ENCODE peak calls at places on chromosomes 13 and 19, in six cellular contexts. F is IMR-90, B is vagina, Z is suprapubic skin, A is uterus, W is right lobe of liver. V is an unnamed sample.

GRCh38 chr19:8310342-8311055 is 2.3 kb upstream of the CD320 start:
- DNase-seq in W (no peak), B (no peak), Z (peak; percentile 31), F (no peak), A (no peak), V (peak; percentile 43)

GRCh38 chr19:4609878-4610511 is 29.3 kb upstream of the TNFAIP8L1 start:
- DNase-seq in B (no peak), A (no peak), W (peak; percentile 31), Z (no peak), F (no peak), V (no peak)

GRCh38 chr13:102948006-102948405 is 102.2 kb downstream of the ERCC5 start:
- DNase-seq in A (no peak), F (no peak), B (no peak), W (no peak), Z (no peak), V (no peak)

GRCh38 chr13:59424661-59425060 is 739.1 kb downstream of the DIAPH3 start:
- DNase-seq in B (no peak), Z (no peak), F (peak; percentile 69), W (no peak), A (no peak), V (no peak)

GRCh38 chr19:39310558-39311311 is 9.9 kb downstream of the LRFN1 start:
- DNase-seq in A (no peak), Z (no peak), F (no peak), B (no peak), W (no peak), V (no peak)

GRCh38 chr13:41544824-41545707 is 87.7 kb downstream of the RGCC start:
- DNase-seq in W (no peak), Z (no peak), A (no peak), F (peak; percentile 28), B (no peak), V (no peak)

GRCh38 chr13:51681037-51681678 is 96.9 kb downstream of the WDFY2 start:
- DNase-seq in Z (no peak), F (peak; percentile 88), A (no peak), B (no peak), W (no peak), V (no peak)

GRCh38 chr19:18496167-18496979 is 25.5 kb downstream of the ELL start:
- DNase-seq in F (peak; percentile 80), Z (no peak), B (no peak), W (peak; percentile 76), A (no peak), V (no peak)

GRCh38 chr19:40763963-40764362 is 11.4 kb upstream of the MIA start:
- DNase-seq in W (no peak), F (no peak), B (no peak), A (no peak), Z (no peak), V (no peak)

GRCh38 chr13:88623150-88623549 is 952.0 kb downstream of the SLITRK5 start:
- DNase-seq in Z (no peak), W (no peak), A (no peak), F (no peak), B (no peak), V (no peak)

GRCh38 chr13:28636078-28636477 is 22.9 kb upstream of the POMP start:
- DNase-seq in B (no peak), A (no peak), F (peak; percentile 84), W (no peak), Z (no peak), V (no peak)

GRCh38 chr13:31485651-31486051 is 253.7 kb upstream of the RXFP2 start:
- DNase-seq in Z (no peak), A (no peak), F (no peak), W (no peak), B (no peak), V (no peak)

GRCh38 chr19:7925171-7925837 is 631 bp downstream of the CTXN1 start:
- DNase-seq in A (peak; percentile 81), W (peak; percentile 61), Z (peak; percentile 84), B (no peak), F (peak; percentile 73), V (peak; percentile 54)

GRCh38 chr19:9309974-9310446 is 372 bp upstream of the ZNF699 start:
- DNase-seq in F (peak; percentile 84), Z (peak; percentile 97), W (peak; percentile 84), A (peak; percentile 94), B (no peak), V (no peak)

GRCh38 chr13:104773775-104774174 is 1707.6 kb upstream of the SLC10A2 start:
- DNase-seq in F (peak; percentile 54), W (no peak), B (no peak), Z (no peak), A (no peak), V (no peak)

GRCh38 chr13:60655268-60655667 is 258.2 kb downstream of the TDRD3 start:
- DNase-seq in W (no peak), Z (no peak), B (no peak), A (no peak), F (no peak), V (no peak)

GRCh38 chr13:79776538-79776937 is 295.6 kb downstream of the NDFIP2 start:
- DNase-seq in A (no peak), F (peak; percentile 50), Z (no peak), W (no peak), B (no peak), V (no peak)

GRCh38 chr13:33441015-33441414 is 155.5 kb upstream of the STARD13 start:
- DNase-seq in B (no peak), W (no peak), A (no peak), Z (no peak), F (peak; percentile 47), V (no peak)

GRCh38 chr13:109408596-109409382 is 377.6 kb downstream of the IRS2 start:
- DNase-seq in Z (no peak), B (no peak), A (no peak), W (no peak), F (no peak), V (no peak)

GRCh38 chr13:80871481-80871880 is 530.6 kb upstream of the SPRY2 start:
- DNase-seq in B (no peak), F (no peak), W (no peak), Z (no peak), A (no peak), V (no peak)

GRCh38 chr19:16459680-16460079 is 12.1 kb downstream of the EPS15L1 start:
- DNase-seq in B (no peak), W (no peak), Z (no peak), A (no peak), F (no peak), V (no peak)

GRCh38 chr19:15629003-15629880 is 11.5 kb upstream of the CYP4F3 start:
- DNase-seq in B (no peak), A (peak; percentile 73), W (peak; percentile 86), F (peak; percentile 19), Z (peak; percentile 87), V (peak; percentile 89)

GRCh38 chr13:72505376-72505775 is 222.1 kb downstream of the MZT1 start:
- DNase-seq in F (no peak), Z (no peak), A (no peak), W (no peak), B (no peak), V (no peak)

GRCh38 chr13:98506343-98507059 is 70.4 kb downstream of the STK24 start:
- DNase-seq in A (no peak), W (peak; percentile 63), F (no peak), B (no peak), Z (peak; percentile 56), V (no peak)

GRCh38 chr13:64180756-64181155 is 2765.1 kb upstream of the PCDH20 start:
- DNase-seq in A (no peak), W (no peak), F (no peak), Z (no peak), B (no peak), V (no peak)

GRCh38 chr13:76711515-76712182 is 174.6 kb downstream of the KCTD12 start:
- DNase-seq in B (no peak), F (peak; percentile 94), W (no peak), Z (no peak), A (peak; percentile 42), V (no peak)

GRCh38 chr13:97392020-97392419 is 41.9 kb upstream of the RAP2A start:
- DNase-seq in Z (no peak), F (no peak), W (no peak), B (no peak), A (no peak), V (no peak)

GRCh38 chr19:49869484-49870308 is 2.3 kb upstream of the PNKP start:
- DNase-seq in F (peak; percentile 100), A (peak; percentile 98), Z (peak; percentile 98), W (peak; percentile 95), B (no peak), V (peak; percentile 98)
- TF ChIP-seq POLR2A in F (no peak), A (peak; percentile 85), Z (peak; percentile 34), W (peak; percentile 72), B (peak; percentile 66), V (peak; percentile 82)

DNA sequence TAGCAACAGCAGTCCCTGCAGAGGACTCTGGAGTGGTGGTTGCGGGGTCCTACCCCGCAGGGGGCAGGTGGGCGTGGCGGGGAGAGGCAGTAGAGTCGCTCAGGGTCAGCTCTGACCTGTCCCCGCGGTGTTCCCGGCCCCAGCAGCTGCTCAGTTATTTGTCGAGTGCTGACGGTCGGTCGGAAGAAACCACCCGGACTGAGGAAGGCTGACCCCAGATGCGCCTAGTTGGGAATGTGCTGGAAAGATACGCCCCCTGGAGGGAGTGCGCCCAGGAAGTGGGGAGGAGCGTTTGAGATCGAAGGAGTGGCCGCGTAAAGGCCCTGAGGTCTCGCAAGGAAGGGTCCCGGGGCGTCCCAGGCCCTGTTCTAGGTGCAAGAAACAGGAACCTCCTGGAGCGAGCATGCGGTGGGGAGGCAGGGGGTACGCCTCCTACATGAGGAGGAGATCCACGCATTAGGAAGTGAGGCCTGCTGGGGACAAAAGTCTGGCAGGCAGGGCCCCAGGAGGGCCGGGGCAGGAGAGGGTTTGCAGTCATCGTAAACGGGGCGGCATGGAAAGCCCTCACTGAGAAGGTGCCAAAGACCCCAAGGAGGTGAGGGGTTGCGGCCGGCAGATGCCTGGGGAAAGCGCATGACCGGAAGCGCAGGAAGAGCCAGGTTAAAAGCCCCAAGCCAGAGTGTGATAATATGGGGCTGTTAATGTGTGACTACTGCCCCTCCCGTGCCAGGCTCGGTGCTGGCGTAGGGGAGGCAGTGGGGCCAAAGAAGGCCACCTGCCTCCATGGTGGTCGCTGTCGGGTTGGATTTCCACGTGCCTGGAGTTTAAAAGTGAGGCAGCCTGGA is 9.1 kb downstream of the CCDC8 start:
- DNase-seq in W (peak; percentile 73), F (peak; percentile 31), B (no peak), Z (no peak), A (peak; percentile 74), V (peak; percentile 54)
- TF ChIP-seq POLR2A in W (peak; percentile 16), F (no peak), B (no peak), Z (no peak), A (no peak), V (no peak)

DNA sequence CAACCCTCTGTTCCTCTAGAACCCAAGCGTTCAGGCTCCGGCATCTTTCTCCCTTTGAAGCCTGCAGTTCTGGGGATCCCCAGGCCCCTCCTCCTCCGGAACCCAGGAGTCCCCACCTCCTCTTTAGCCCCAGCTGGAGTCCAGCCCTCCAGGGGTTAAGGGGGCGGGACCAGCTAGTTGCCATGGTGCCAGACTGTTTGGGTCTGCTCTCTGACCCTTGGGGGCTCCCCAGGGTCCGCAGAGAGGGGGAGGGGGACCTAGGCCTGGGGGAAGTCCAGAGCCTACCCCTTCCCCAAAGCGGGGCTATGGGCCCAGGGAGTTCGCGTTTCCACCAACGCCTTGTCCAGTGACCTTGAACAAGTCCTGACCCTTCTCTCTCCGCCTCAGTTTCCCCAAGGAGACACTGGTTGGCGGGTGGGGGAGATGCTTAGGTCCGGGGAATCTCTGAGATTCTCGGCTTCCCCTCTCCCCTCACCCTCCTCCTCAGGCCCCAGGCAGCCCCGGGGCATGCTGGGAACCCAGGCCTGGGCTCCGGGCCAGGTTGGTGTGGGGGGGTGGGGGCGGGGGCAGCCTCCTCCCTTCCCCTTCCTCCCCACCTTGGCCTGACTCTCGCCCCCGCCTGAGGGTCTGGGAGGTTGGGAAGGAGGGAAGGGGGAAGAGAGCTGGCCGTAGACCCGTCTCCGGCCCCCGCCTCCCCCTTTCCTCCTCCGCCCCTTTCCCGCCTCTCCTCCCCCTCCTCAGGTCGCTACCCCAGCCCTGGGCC is 2.6 kb upstream of the SPACA6 start:
- DNase-seq in A (peak; percentile 85), Z (peak; percentile 83), W (peak; percentile 60), B (no peak), F (peak; percentile 68), V (peak; percentile 75)
- TF ChIP-seq POLR2A in A (peak; percentile 44), Z (no peak), W (no peak), B (peak; percentile 69), F (no peak), V (no peak)

GRCh38 chr19:55601127-55601526 is 1.0 kb downstream of the ZNF524 start:
- DNase-seq in F (no peak), B (no peak), Z (no peak), A (no peak), W (no peak), V (no peak)
- TF ChIP-seq POLR2A in F (no peak), B (no peak), Z (no peak), A (no peak), W (no peak), V (no peak)

V was measured in breast epithelium.